ENCODE peak calls at places on chromosomes 7 and 10, in eight cellular contexts. J, Z, X, P, M, U, A and B are unnamed samples. For H3K27me3, the result is how much of the 10 kb centered on the place peaks cover.

GRCh38 chr10:133199992-133200611 is 29.9 kb upstream of the UTF1 start:
- DNase-seq in P (no peak), M (no peak), Z (no peak), A (no peak), J (no peak), U (no peak), X (no peak), B (no peak)

GRCh38 chr7:31882187-31882586 is 188.0 kb downstream of the PDE1C start:
- DNase-seq in U (no peak), Z (no peak), P (no peak), M (no peak), J (no peak), A (peak), X (no peak), B (peak)

GRCh38 chr10:31928531-31929259 is at the start of gene ARHGAP12:
- DNase-seq in A (peak), M (peak), J (peak), P (peak), X (peak), U (peak), Z (peak), B (peak)

GRCh38 chr10:75126277-75126676 is 14.8 kb downstream of the SAMD8 start:
- DNase-seq in P (no peak), U (no peak), M (no peak), Z (no peak), X (no peak), A (no peak), J (no peak), B (no peak)

GRCh38 chr10:4847580-4848020 is 21.6 kb downstream of the AKR1E2 start:
- DNase-seq in M (no peak), U (no peak), P (no peak), X (no peak), A (no peak), Z (peak), J (no peak), B (no peak)

GRCh38 chr7:157018997-157019591 is 8.6 kb upstream of the MNX1 start:
- DNase-seq in X (no peak), Z (no peak), J (no peak), A (no peak), U (no peak), M (peak), P (no peak), B (no peak)

GRCh38 chr7:157554393-157555238 is 217.8 kb downstream of the DNAJB6 start:
- DNase-seq in J (no peak), A (no peak), M (no peak), X (no peak), P (no peak), Z (no peak), U (no peak), B (no peak)

GRCh38 chr10:17084258-17084657 is 45.4 kb downstream of the CUBN start:
- DNase-seq in A (no peak), M (no peak), X (no peak), P (no peak), J (no peak), Z (no peak), U (no peak), B (no peak)

GRCh38 chr7:155371884-155372781 is 74.5 kb downstream of the INSIG1 start:
- DNase-seq in J (no peak), Z (no peak), X (no peak), P (no peak), A (peak), U (no peak), M (peak), B (no peak)

GRCh38 chr7:155372782-155373358 is 75.2 kb downstream of the INSIG1 start:
- DNase-seq in J (no peak), Z (no peak), U (no peak), P (no peak), A (no peak), M (no peak), X (no peak), B (no peak)

GRCh38 chr7:155375337-155376277 is 77.9 kb downstream of the INSIG1 start:
- DNase-seq in Z (no peak), U (no peak), M (no peak), X (no peak), P (no peak), A (no peak), J (no peak), B (no peak)

GRCh38 chr7:155374276-155375252 is 76.9 kb downstream of the INSIG1 start:
- DNase-seq in M (peak), Z (no peak), U (no peak), A (no peak), X (no peak), P (no peak), J (no peak), B (no peak)

DNA sequence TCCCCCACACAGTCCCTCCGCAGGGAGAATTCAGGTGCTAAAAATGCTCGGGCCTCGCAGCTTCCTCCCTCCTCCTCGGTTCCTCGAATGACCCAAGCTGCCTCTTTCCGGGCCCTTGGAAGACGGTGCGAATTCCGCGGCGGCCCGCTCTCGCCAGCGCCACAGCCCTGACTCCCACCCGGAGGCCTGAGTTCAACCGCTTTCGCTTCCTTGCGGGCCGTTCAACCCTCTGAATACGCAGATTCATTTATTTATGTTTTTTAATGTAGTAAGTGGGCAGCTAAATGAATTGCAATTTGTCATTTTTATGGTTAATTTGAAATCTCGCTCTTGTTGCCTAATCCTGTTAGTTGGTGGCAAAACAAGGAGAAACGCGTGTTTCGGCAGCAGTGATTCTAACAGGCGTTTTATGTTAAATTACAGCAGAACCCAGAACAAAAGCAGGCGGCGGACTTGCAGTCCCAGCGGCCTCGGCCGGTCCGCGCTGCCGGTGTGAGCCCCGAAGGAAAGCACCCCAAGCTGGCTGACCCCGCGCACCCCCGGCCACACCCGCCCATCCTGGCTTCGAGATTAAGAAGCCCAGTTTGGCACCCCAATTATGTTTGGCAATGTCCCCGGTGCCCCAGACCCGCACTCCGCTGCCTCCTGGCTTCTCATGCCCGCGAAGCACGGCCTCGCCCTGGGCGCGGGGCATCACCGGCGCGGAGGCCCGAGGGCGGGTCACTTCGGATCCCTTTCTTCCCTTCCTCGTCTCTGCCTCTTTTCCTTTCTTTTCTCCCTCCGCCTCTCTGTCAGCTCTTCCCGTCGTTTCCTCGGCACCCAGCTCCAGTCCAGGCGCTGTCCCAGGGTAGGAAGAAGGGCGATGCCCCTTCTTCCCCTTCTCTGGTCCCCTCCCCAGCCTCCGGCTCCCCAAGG is 75.9 kb downstream of the INSIG1 start:
- DNase-seq in X (no peak), M (peak), J (no peak), U (no peak), A (no peak), Z (no peak), P (no peak), B (peak)
- H3K27me3 ChIP-seq in X (half or more), M (half or more), J (under half), U (half or more), A (half or more), Z (half or more), P (under half), B (half or more)

GRCh38 chr10:49598164-49598856 is 11.8 kb upstream of the SLC18A3 start:
- DNase-seq in A (no peak), U (no peak), Z (no peak), X (no peak), P (no peak), M (no peak), J (no peak), B (no peak)
- H3K27me3 ChIP-seq in A (under half), U (under half), Z (under half), X (under half), P (under half), M (under half), J (under half), B (under half)

GRCh38 chr7:1309290-1309689 is 76.6 kb downstream of the UNCX start:
- DNase-seq in P (no peak), M (no peak), J (no peak), X (no peak), Z (no peak), U (no peak), A (no peak), B (no peak)

GRCh38 chr7:1311406-1312097 is 78.9 kb downstream of the UNCX start:
- DNase-seq in M (peak), A (no peak), P (no peak), X (no peak), Z (no peak), U (no peak), J (no peak), B (no peak)

GRCh38 chr7:1310936-1311335 is 78.3 kb downstream of the UNCX start:
- DNase-seq in P (no peak), Z (no peak), J (no peak), U (no peak), A (no peak), M (peak), X (no peak), B (peak)

GRCh38 chr7:1307828-1308227 is 75.2 kb downstream of the UNCX start:
- DNase-seq in A (no peak), J (no peak), X (no peak), Z (no peak), P (no peak), M (no peak), U (no peak), B (no peak)

DNA sequence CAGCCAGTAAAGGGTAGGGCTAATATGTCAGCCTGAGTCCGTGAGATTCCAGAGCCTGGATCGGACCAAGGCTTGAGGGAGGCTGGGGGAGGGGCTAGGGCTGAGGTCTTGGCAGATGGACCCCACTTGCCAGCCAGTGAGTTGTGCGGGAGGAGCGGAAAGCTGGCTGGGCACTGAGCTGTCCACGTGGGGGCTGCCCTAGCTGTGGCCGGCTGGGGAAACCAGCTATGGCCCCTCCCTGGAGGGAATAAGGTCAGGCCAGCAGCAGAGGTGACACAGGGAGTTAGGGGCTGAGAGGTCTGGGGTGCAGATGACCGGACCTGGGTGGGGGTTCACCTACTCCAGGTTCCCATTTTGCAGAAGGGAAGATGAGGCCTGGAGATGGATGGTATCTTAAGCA is 77.3 kb downstream of the UNCX start:
- DNase-seq in Z (no peak), J (no peak), P (no peak), M (no peak), X (no peak), A (no peak), U (no peak), B (no peak)
- H3K27me3 ChIP-seq in Z (under half), J (under half), P (under half), M (half or more), X (under half), A (under half), U (under half), B (under half)

GRCh38 chr7:11655163-11655562 is 176.8 kb downstream of the THSD7A start:
- DNase-seq in Z (no peak), P (no peak), U (peak), M (no peak), A (no peak), J (no peak), X (no peak), B (no peak)
- H3K27me3 ChIP-seq in Z (under half), P (under half), U (under half), M (under half), A (under half), J (under half), X (under half), B (under half)

DNA sequence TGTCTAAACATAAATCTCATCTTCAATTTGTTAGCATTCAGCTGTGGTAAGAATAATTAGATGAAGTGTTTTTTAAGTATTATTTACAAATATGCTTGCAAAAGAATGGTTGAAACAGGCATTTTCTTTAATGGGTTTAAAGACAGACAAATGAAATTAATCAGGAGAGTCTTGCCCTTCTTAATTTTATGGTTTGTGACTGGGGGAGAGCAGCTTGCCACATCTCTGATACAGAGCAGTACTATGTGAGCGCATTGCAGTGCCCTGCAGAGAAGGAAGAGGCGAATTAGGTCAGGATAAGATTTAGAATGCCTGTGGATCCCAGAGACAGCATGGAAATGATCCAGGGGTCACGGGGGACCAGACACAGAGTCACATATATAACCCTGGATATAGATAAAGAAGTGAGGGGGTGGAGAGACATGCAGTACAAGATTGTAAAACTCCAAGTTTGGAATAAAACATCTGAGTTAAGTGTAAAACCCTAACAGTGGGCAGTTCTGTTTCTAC is 125.5 kb downstream of the FAM204A start:
- DNase-seq in P (no peak), J (no peak), X (no peak), M (no peak), U (no peak), A (no peak), Z (no peak), B (no peak)
- H3K27me3 ChIP-seq in P (under half), J (under half), X (under half), M (under half), U (under half), A (under half), Z (under half), B (under half)

GRCh38 chr10:26365681-26366327 is 72.3 kb upstream of the APBB1IP start:
- DNase-seq in A (no peak), X (no peak), Z (no peak), U (no peak), J (no peak), M (no peak), P (no peak), B (no peak)

GRCh38 chr10:26361946-26362345 is 76.2 kb upstream of the APBB1IP start:
- DNase-seq in A (no peak), M (no peak), U (no peak), Z (no peak), X (no peak), J (no peak), P (no peak), B (no peak)

GRCh38 chr10:26372513-26373354 is 65.4 kb upstream of the APBB1IP start:
- DNase-seq in X (no peak), J (no peak), A (no peak), Z (no peak), P (no peak), M (no peak), U (no peak), B (no peak)

GRCh38 chr10:26368463-26368862 is 69.7 kb upstream of the APBB1IP start:
- DNase-seq in X (no peak), U (no peak), Z (no peak), P (no peak), M (no peak), A (no peak), J (no peak), B (no peak)

DNA sequence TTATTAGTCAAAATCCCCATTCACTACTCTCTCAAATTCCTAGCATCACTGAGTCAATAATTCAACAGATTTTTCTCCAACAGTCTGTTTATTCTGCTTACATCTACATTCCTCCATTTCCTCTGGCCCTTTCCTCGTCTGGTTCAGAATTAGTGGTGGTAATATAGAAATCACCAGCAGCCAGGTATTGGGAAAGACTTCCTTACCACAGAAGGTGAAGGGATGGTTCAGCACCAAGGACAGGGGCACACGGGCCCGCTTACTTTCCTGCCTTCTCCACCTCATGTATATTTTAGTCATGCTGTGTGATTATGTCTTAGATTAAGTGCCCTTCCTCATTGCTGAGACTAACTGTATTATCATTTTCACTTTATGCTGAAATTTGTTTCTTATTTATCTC is 70.4 kb upstream of the APBB1IP start:
- DNase-seq in Z (no peak), J (no peak), X (no peak), U (no peak), A (no peak), M (no peak), P (no peak), B (no peak)
- H3K27me3 ChIP-seq in Z (under half), J (under half), X (under half), U (under half), A (under half), M (under half), P (under half), B (under half)

DNA sequence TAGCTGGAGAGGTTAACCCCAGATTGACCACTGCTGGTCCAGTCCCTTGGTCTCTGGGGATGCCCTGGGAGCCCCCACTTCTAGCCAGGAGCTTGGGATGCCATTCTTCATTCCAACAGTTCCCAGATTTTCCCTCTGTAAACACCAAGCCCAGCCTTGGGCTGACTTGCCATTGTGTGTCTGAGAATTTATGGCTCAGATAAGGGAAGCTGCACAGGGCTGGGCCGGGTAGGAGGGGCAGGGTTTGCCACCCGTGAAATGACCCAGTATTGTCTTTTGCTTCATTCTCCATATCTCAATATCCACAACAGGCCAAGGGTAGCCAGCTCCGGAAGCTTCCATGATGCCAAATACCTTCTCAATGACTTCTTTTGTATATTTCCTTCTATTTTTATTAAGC is 32.1 kb downstream of the AFAP1L2 start:
- DNase-seq in A (no peak), J (no peak), U (no peak), Z (peak), X (no peak), M (no peak), P (no peak), B (no peak)
- H3K27me3 ChIP-seq in A (under half), J (under half), U (under half), Z (under half), X (under half), M (under half), P (under half), B (under half)